ENCODE peak calls at places on chromosomes 11 and 22, in four cellular contexts. C is fibroblast of villous mesenchyme, S is fibroblast of mammary gland, Y is BJ. Z is an unnamed sample.
A peak's percentile ranks its signal among the peaks of the same experiment; 100 is the strongest.

GRCh38 chr11:69241075-69241740 is 52.7 kb upstream of the MYEOV start:
- DNase-seq in S (no peak), C (no peak), Y (no peak), Z (peak; percentile 43)

GRCh38 chr11:64754919-64755662 is 4.7 kb downstream of the PYGM start:
- DNase-seq in C (no peak), Y (no peak), S (no peak), Z (no peak)

GRCh38 chr22:33579448-33580093 is 340.7 kb downstream of the LARGE1 start:
- DNase-seq in S (peak; percentile 52), C (peak; percentile 30), Y (no peak), Z (no peak)

GRCh38 chr11:132595711-132596111 is 936.6 kb downstream of the OPCML start:
- DNase-seq in C (peak; percentile 3), S (no peak), Y (no peak), Z (no peak)

GRCh38 chr11:102115557-102115956 is 5.3 kb downstream of the YAP1 start:
- DNase-seq in C (peak; percentile 64), S (peak; percentile 69), Y (no peak), Z (no peak)

GRCh38 chr11:17985517-17985916 is 27.3 kb downstream of the SERGEF start:
- DNase-seq in Y (no peak), C (no peak), S (peak; percentile 47), Z (no peak)

GRCh38 chr11:13668957-13669521 is 571 bp downstream of the FAR1 start:
- DNase-seq in S (no peak), Y (no peak), C (peak; percentile 52), Z (no peak)

GRCh38 chr11:100576044-100577021 is 110.8 kb upstream of the ARHGAP42 start:
- DNase-seq in S (peak; percentile 75), Y (no peak), C (peak; percentile 74), Z (no peak)

GRCh38 chr11:96704847-96705246 is 315.0 kb downstream of the JRKL start:
- DNase-seq in S (no peak), Y (no peak), C (peak; percentile 12), Z (no peak)

GRCh38 chr22:32020117-32020516 is 22.9 kb upstream of the SLC5A1 start:
- DNase-seq in C (peak; percentile 51), Y (no peak), S (peak; percentile 92), Z (no peak)

GRCh38 chr11:63839508-63840355 is 822 bp downstream of the MARK2 start:
- DNase-seq in C (no peak), Y (no peak), S (no peak), Z (no peak)

GRCh38 chr11:12725863-12726666 is 51.8 kb downstream of the TEAD1 start:
- DNase-seq in Y (no peak), S (peak; percentile 59), C (peak; percentile 65), Z (no peak)

GRCh38 chr22:21621891-21622623 is 7.8 kb downstream of the YDJC start:
- DNase-seq in S (peak; percentile 36), Y (no peak), C (peak; percentile 55), Z (no peak)

GRCh38 chr22:30538280-30538679 is 8.3 kb downstream of the SEC14L6 start:
- DNase-seq in Y (no peak), S (peak; percentile 17), C (no peak), Z (no peak)

GRCh38 chr11:2445948-2446551 is 1.2 kb downstream of the KCNQ1 start:
- DNase-seq in S (no peak), C (no peak), Y (no peak), Z (no peak)

GRCh38 chr11:76023408-76024068 is 182.8 kb downstream of the WNT11 start:
- DNase-seq in C (peak; percentile 62), Y (no peak), S (no peak), Z (no peak)

GRCh38 chr11:128394436-128395089 is 192.8 kb downstream of the ETS1 start:
- DNase-seq in C (peak; percentile 20), Y (no peak), S (peak; percentile 56), Z (no peak)

GRCh38 chr22:23219787-23220484 is 39.6 kb downstream of the BCR start:
- DNase-seq in Y (no peak), S (peak; percentile 51), C (peak; percentile 62), Z (no peak)

GRCh38 chr11:122150484-122151124 is 34.6 kb upstream of the BLID start:
- DNase-seq in S (no peak), Y (no peak), C (peak; percentile 45), Z (no peak)

GRCh38 chr11:1326435-1327063 is 17.1 kb upstream of the TOLLIP start:
- DNase-seq in C (peak; percentile 86), S (peak; percentile 20), Y (no peak), Z (no peak)

GRCh38 chr11:68139395-68139794 is 18.2 kb upstream of the CHKA start:
- DNase-seq in C (no peak), Y (no peak), S (no peak), Z (no peak)

GRCh38 chr11:116335078-116335477 is 437.7 kb downstream of the BUD13 start:
- DNase-seq in S (no peak), Y (no peak), C (no peak), Z (peak; percentile 36)

GRCh38 chr11:133115099-133115498 is 417.2 kb downstream of the OPCML start:
- DNase-seq in Y (no peak), S (no peak), C (no peak), Z (no peak)

GRCh38 chr11:56214537-56214936 is 19.5 kb downstream of the OR5T2 start:
- DNase-seq in Y (no peak), C (no peak), S (no peak), Z (no peak)

GRCh38 chr22:44188986-44189630 is 8.4 kb downstream of the PARVG start:
- DNase-seq in S (no peak), C (no peak), Y (no peak), Z (no peak)

GRCh38 chr11:65700377-65700776 is 11.7 kb upstream of the KAT5 start:
- DNase-seq in S (no peak), Y (no peak), C (no peak), Z (no peak)

GRCh38 chr11:22130462-22131053 is 62.3 kb upstream of the ANO5 start:
- DNase-seq in S (no peak), C (no peak), Y (no peak), Z (no peak)

GRCh38 chr11:68352591-68352990 is 40.2 kb downstream of the LRP5 start:
- DNase-seq in Y (no peak), S (no peak), C (no peak), Z (no peak)

GRCh38 chr11:126978155-126978554 is 22.4 kb downstream of the KIRREL3 start:
- DNase-seq in S (no peak), C (no peak), Y (no peak), Z (no peak)

GRCh38 chr11:45844822-45845573 is 2.3 kb upstream of the CRY2 start:
- DNase-seq in C (no peak), S (no peak), Y (no peak), Z (no peak)

GRCh38 chr11:69152748-69153446 is 2.8 kb upstream of the SMIM38 start:
- DNase-seq in Y (no peak), C (no peak), S (no peak), Z (no peak)

GRCh38 chr11:125088576-125089455 is 22.6 kb downstream of the TMEM218 start:
- DNase-seq in C (no peak), Y (no peak), S (no peak), Z (no peak)

GRCh38 chr11:36151933-36152580 is 137.2 kb downstream of the COMMD9 start:
- DNase-seq in C (no peak), Y (no peak), S (peak; percentile 86), Z (no peak)

GRCh38 chr11:57568330-57568766 is 876 bp upstream of the UBE2L6 start:
- DNase-seq in Y (no peak), C (peak; percentile 78), S (peak; percentile 80), Z (peak; percentile 91)
- TF ChIP-seq CTCF in Y (peak; percentile 93), C (peak; percentile 91), S (peak; percentile 90), Z (peak; percentile 98)

GRCh38 chr22:27556371-27556770 is 245.2 kb downstream of the MN1 start:
- DNase-seq in C (no peak), S (no peak), Y (no peak), Z (no peak)

GRCh38 chr22:27554841-27555456 is 246.6 kb downstream of the MN1 start:
- DNase-seq in C (no peak), S (peak; percentile 17), Y (no peak), Z (no peak)

GRCh38 chr22:27551402-27551801 is 250.2 kb downstream of the MN1 start:
- DNase-seq in C (no peak), S (no peak), Y (no peak), Z (no peak)

GRCh38 chr22:27554106-27554814 is 247.3 kb downstream of the MN1 start:
- DNase-seq in C (peak; percentile 72), S (peak; percentile 30), Y (no peak), Z (no peak)

DNA sequence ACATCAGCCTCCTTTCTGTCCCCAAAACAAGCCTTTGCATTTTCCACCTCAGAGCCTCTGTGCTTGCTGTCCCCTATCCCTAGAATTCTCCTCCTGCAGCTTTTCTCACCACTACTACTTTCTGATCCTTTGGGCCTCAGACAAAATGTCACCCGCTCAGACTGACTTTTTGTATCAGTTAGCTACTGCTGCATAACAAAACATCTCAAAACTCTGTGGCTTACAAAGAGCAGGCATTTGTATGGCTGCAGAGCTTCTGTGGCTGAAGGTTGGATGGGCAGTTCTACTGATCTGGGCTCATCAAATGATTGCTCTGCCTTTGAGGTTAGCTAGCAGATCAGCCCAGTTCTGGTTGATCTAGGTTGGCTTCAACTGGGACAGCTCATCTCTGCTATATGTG is 248.7 kb downstream of the MN1 start:
- DNase-seq in C (no peak), S (no peak), Y (no peak), Z (no peak)
- TF ChIP-seq CTCF in C (no peak), S (no peak), Y (no peak), Z (no peak)

GRCh38 chr22:38436629-38437395 is 18.2 kb downstream of the KCNJ4 start:
- DNase-seq in Y (no peak), S (no peak), C (no peak), Z (no peak)
- TF ChIP-seq CTCF in Y (no peak), S (no peak), C (no peak), Z (no peak)

GRCh38 chr22:24233235-24233634 is 11.6 kb downstream of the GGT5 start:
- DNase-seq in C (no peak), Y (no peak), S (no peak), Z (no peak)

GRCh38 chr22:24233816-24234215 is 11.1 kb downstream of the GGT5 start:
- DNase-seq in Y (no peak), S (no peak), C (no peak), Z (no peak)

GRCh38 chr22:24232725-24233124 is 12.2 kb downstream of the GGT5 start:
- DNase-seq in Y (no peak), S (no peak), C (no peak), Z (no peak)

GRCh38 chr22:24236656-24237055 is 8.2 kb downstream of the GGT5 start:
- DNase-seq in Y (no peak), S (peak; percentile 44), C (no peak), Z (no peak)

DNA sequence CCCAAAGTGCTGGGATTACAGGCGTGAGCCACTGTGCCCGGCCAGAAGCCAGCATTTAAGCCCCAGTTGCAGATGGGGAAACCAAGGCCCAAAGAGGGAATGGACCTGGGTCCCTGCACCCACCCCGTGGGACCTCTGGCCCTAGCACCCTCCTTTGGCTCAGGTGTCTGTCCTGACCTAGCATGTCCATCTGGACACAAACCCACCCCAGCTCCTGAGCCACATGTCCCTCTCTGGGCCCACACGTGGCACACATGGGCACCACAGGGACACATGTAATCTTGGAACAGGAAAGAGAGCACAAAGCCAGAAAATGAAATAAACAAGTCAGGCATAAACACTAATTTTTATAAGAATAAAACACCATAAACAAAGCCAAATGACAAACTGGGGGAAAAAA is 9.6 kb downstream of the GGT5 start:
- DNase-seq in C (no peak), Y (no peak), S (no peak), Z (no peak)
- TF ChIP-seq CTCF in C (no peak), Y (no peak), S (no peak), Z (no peak)